ENCODE peak calls at places on chromosomes 4 and X, in ten cellular contexts. Z is sigmoid colon, A is HL-60, C is spleen, U is stomach, H is HCT116, T is endothelial cell of umbilical vein, R is upper lobe of left lung, E is suprapubic skin, P is GM23338. X is an unnamed sample. For H3K27me3, the result is how much of the 10 kb centered on the place peaks cover.

GRCh38 chr4:108834787-108835384 is 72.0 kb upstream of the ETNPPL start:
- DNase-seq in Z (no peak), A (no peak), C (no peak), U (no peak), H (peak), T (peak), R (no peak), E (no peak), P (peak), X (no peak)

GRCh38 chr4:125728568-125728967 is 413.8 kb downstream of the FAT4 start:
- DNase-seq in Z (no peak), A (no peak), C (no peak), U (no peak), H (no peak), T (peak), R (no peak), E (no peak), P (peak), X (no peak)

GRCh38 chr4:6955261-6955911 is 45.8 kb downstream of the TBC1D14 start:
- DNase-seq in Z (no peak), A (no peak), C (peak), U (peak), H (no peak), T (no peak), R (no peak), E (peak), P (no peak), X (peak)

GRCh38 chr4:143337600-143338287 is 1.1 kb downstream of the GAB1 start:
- DNase-seq in Z (peak), A (no peak), C (no peak), U (peak), H (no peak), T (no peak), R (peak), E (no peak), P (peak), X (peak)

GRCh38 chr4:11914406-11914805 is 485.7 kb upstream of the HS3ST1 start:
- DNase-seq in Z (no peak), A (no peak), C (no peak), U (no peak), H (no peak), T (peak), R (no peak), E (no peak), P (peak), X (no peak)

GRCh38 chr4:97366661-97367060 is 776.6 kb downstream of the STPG2 start:
- DNase-seq in Z (no peak), A (no peak), C (no peak), U (no peak), H (no peak), T (no peak), R (no peak), E (no peak), P (no peak), X (no peak)

GRCh38 chr4:35556387-35556786 is 687.9 kb downstream of the ARAP2 start:
- DNase-seq in Z (no peak), A (no peak), C (no peak), U (no peak), H (peak), T (no peak), R (no peak), E (no peak), P (no peak), X (no peak)

GRCh38 chr4:110195561-110196205 is 2.7 kb downstream of the ELOVL6 start:
- DNase-seq in Z (no peak), A (no peak), C (no peak), U (no peak), H (no peak), T (peak), R (no peak), E (no peak), P (no peak), X (no peak)

GRCh38 chr4:59217910-59218631 is 1982.1 kb upstream of the ADGRL3 start:
- DNase-seq in Z (no peak), A (no peak), C (no peak), U (no peak), H (no peak), T (no peak), R (no peak), E (no peak), P (no peak), X (no peak)

GRCh38 chr4:30380404-30380998 is 339.7 kb upstream of the PCDH7 start:
- DNase-seq in Z (no peak), A (peak), C (no peak), U (peak), H (peak), T (peak), R (no peak), E (no peak), P (peak), X (peak)

GRCh38 chrX:91414710-91415109 is 19.9 kb upstream of the PABPC5 start:
- DNase-seq in Z (no peak), A (no peak), C (no peak), U (no peak), H (no peak), T (no peak), R (no peak), E (no peak), P (peak), X (no peak)

GRCh38 chrX:153662266-153662665 is 11.3 kb downstream of the PNCK start:
- DNase-seq in Z (peak), A (no peak), C (peak), U (peak), H (peak), T (peak), R (peak), E (peak), P (peak), X (peak)

GRCh38 chr4:87209696-87210095 is 10.7 kb downstream of the KLHL8 start:
- DNase-seq in Z (peak), A (peak), C (peak), U (peak), H (no peak), T (no peak), R (no peak), E (peak), P (no peak), X (peak)

GRCh38 chr4:81605278-81605677 is 133.6 kb upstream of the RASGEF1B start:
- DNase-seq in Z (no peak), A (no peak), C (no peak), U (no peak), H (no peak), T (no peak), R (no peak), E (no peak), P (peak), X (no peak)

GRCh38 chr4:2867758-2868491 is 24.3 kb downstream of the ADD1 start:
- DNase-seq in Z (peak), A (no peak), C (no peak), U (no peak), H (no peak), T (peak), R (no peak), E (no peak), P (peak), X (no peak)

GRCh38 chrX:153970398-153971123 is 1.1 kb downstream of the HCFC1 start:
- DNase-seq in Z (peak), A (peak), C (peak), U (no peak), H (no peak), T (no peak), R (peak), E (peak), P (peak), X (no peak)

GRCh38 chr4:6746721-6747689 is 31.0 kb downstream of the BLOC1S4 start:
- DNase-seq in Z (no peak), A (no peak), C (peak), U (peak), H (no peak), T (no peak), R (peak), E (no peak), P (no peak), X (peak)

DNA sequence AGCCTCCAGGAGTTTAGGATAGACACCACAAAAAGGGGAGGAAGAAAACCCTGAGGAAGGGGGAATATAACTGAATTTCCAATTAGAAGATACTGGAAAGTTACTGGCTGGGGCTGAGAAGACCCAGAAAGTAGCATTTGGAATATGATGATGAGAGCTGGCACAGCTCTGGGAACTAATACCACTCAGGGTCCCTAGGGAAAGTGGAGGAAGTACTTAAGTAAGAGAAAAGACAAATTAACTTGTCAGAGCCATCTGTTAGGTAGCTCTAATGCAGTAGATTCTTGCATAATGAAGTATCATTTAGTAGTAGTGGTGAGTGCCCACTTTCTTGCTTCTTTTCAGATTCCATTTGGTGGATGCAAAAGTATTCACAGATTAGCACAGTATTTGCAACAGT is 90.8 kb upstream of the TSPAN5 start:
- DNase-seq in Z (no peak), A (no peak), C (no peak), U (no peak), H (no peak), T (no peak), R (no peak), E (no peak), P (no peak), X (no peak)
- TF ChIP-seq POLR2AphosphoS5 in Z (no peak), A (no peak), C (no peak), U (no peak), H (no peak), T (no peak), R (no peak), E (no peak), P (no peak), X (no peak)

GRCh38 chrX:32448320-32448719 is 763.0 kb downstream of the DMD start:
- DNase-seq in Z (no peak), A (peak), C (no peak), U (no peak), H (no peak), T (no peak), R (no peak), E (no peak), P (peak), X (no peak)

GRCh38 chrX:32443841-32444240 is 767.5 kb downstream of the DMD start:
- DNase-seq in Z (no peak), A (no peak), C (no peak), U (no peak), H (no peak), T (no peak), R (no peak), E (no peak), P (no peak), X (no peak)

GRCh38 chrX:32451954-32452518 is 759.3 kb downstream of the DMD start:
- DNase-seq in Z (no peak), A (no peak), C (no peak), U (no peak), H (no peak), T (no peak), R (no peak), E (no peak), P (no peak), X (no peak)

GRCh38 chrX:32448945-32449344 is 762.4 kb downstream of the DMD start:
- DNase-seq in Z (no peak), A (no peak), C (no peak), U (no peak), H (no peak), T (no peak), R (no peak), E (no peak), P (no peak), X (no peak)

GRCh38 chrX:32447640-32448039 is 763.7 kb downstream of the DMD start:
- DNase-seq in Z (no peak), A (no peak), C (no peak), U (no peak), H (no peak), T (no peak), R (no peak), E (no peak), P (no peak), X (no peak)
- TF ChIP-seq CTCF in Z (no peak), A (no peak), C (no peak), U (no peak), H (no peak), T (no peak), R (no peak), E (no peak), P (no peak), X (no peak)

GRCh38 chr4:80206541-80207171 is 9.4 kb downstream of the PRDM8 start:
- DNase-seq in Z (peak), A (no peak), C (no peak), U (no peak), H (no peak), T (peak), R (peak), E (no peak), P (peak), X (no peak)

GRCh38 chr4:80206111-80206510 is 8.8 kb downstream of the PRDM8 start:
- DNase-seq in Z (no peak), A (no peak), C (no peak), U (no peak), H (no peak), T (no peak), R (no peak), E (no peak), P (no peak), X (no peak)

GRCh38 chr4:80207172-80207583 is 9.9 kb downstream of the PRDM8 start:
- DNase-seq in Z (no peak), A (no peak), C (no peak), U (no peak), H (no peak), T (no peak), R (peak), E (no peak), P (peak), X (no peak)

GRCh38 chr4:80208606-80209005 is 11.3 kb downstream of the PRDM8 start:
- DNase-seq in Z (no peak), A (no peak), C (no peak), U (no peak), H (no peak), T (no peak), R (no peak), E (no peak), P (no peak), X (no peak)

GRCh38 chr4:80207664-80208063 is 10.4 kb downstream of the PRDM8 start:
- DNase-seq in Z (no peak), A (no peak), C (no peak), U (no peak), H (no peak), T (no peak), R (no peak), E (no peak), P (no peak), X (no peak)
- H3K27me3 ChIP-seq in Z (under half), A (under half), C (under half), U (under half), H (under half), T (under half), R (under half), E (under half), P (half or more), X (under half)

GRCh38 chr4:116588783-116589182 is 496.6 kb downstream of the TRAM1L1 start:
- DNase-seq in Z (no peak), A (no peak), C (no peak), U (no peak), H (no peak), T (no peak), R (no peak), E (no peak), P (no peak), X (no peak)
- TF ChIP-seq POLR2AphosphoS5 in Z (no peak), A (no peak), C (no peak), U (no peak), H (no peak), T (no peak), R (no peak), E (no peak), P (no peak), X (no peak)

DNA sequence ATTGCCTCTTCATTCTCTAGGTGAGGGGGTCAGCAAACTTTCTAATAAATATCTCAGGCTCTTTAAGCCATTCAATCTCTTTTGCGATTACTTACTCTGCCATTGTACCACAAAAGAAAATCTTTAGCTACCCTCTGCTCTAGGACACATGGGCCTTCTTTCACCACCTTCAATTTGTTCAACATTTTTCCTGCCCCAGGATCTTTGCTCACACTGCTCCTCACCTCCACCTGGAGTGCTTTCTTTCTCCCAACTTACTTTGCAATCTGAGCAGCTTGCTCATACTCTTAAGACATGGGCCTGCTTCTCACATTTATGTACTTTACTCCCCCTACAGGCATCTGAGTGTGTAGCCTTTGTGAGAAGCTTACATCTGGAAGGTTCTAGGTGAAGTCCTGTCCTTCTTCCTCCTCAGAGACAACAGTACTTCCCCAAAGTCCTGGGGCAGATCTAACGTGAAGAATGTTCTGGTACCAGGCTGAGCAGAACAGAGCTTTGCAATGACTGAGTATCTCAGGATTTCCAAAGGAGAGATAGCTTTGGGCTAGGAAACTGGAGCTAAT is 55.0 kb upstream of the PRDM5 start:
- DNase-seq in Z (no peak), A (peak), C (no peak), U (no peak), H (peak), T (peak), R (no peak), E (no peak), P (peak), X (peak)
- TF ChIP-seq CTCF in Z (no peak), A (peak), C (no peak), U (peak), H (peak), T (peak), R (peak), E (no peak), P (peak), X (peak)

X was measured in transverse colon.